ENCODE peak calls at places on chromosomes 2 and 18, in ten cellular contexts. One of them, this sample, is unnamed.

GRCh38 chr2:149129433-149129832 is 90.9 kb downstream of the LYPD6B start:
- DNase-seq in memory B cell: no peak
- DNase-seq in neural crest cell: no peak
- DNase-seq in T-cell: no peak
- DNase-seq in HepG2: no peak
- DNase-seq in AG20443: no peak
- DNase-seq in activated T-helper 1 cell treated with anti-CD3 and anti-CD28 coated beads, Interleukin-2, amount 50 U/mL, for 16 hours: no peak
- DNase-seq in germinal center: no peak
- DNase-seq in AG08396: no peak
- DNase-seq in body of pancreas: no peak
- DNase-seq in this sample: peak; percentile 21

GRCh38 chr18:9771261-9771976 is 63.3 kb downstream of the RAB31 start:
- DNase-seq in memory B cell: peak; percentile 79
- DNase-seq in neural crest cell: peak; percentile 98
- DNase-seq in T-cell: peak; percentile 36
- DNase-seq in HepG2: peak; percentile 53
- DNase-seq in AG20443: peak; percentile 88
- DNase-seq in activated T-helper 1 cell treated with anti-CD3 and anti-CD28 coated beads, Interleukin-2, amount 50 U/mL, for 16 hours: no peak
- DNase-seq in germinal center: peak; percentile 63
- DNase-seq in AG08396: peak; percentile 74
- DNase-seq in body of pancreas: peak; percentile 86
- DNase-seq in this sample: peak; percentile 81

GRCh38 chr2:195660265-195660890 is 3.4 kb downstream of the SLC39A10 start:
- DNase-seq in memory B cell: peak; percentile 75
- DNase-seq in neural crest cell: peak; percentile 71
- DNase-seq in T-cell: peak; percentile 82
- DNase-seq in HepG2: peak; percentile 65
- DNase-seq in AG20443: peak; percentile 42
- DNase-seq in activated T-helper 1 cell treated with anti-CD3 and anti-CD28 coated beads, Interleukin-2, amount 50 U/mL, for 16 hours: peak; percentile 59
- DNase-seq in germinal center: peak; percentile 47
- DNase-seq in AG08396: peak; percentile 41
- DNase-seq in body of pancreas: peak; percentile 81
- DNase-seq in this sample: peak; percentile 83

GRCh38 chr18:13445241-13445897 is 226.8 kb downstream of the LDLRAD4 start:
- DNase-seq in memory B cell: no peak
- DNase-seq in neural crest cell: no peak
- DNase-seq in T-cell: no peak
- DNase-seq in HepG2: no peak
- DNase-seq in AG20443: no peak
- DNase-seq in activated T-helper 1 cell treated with anti-CD3 and anti-CD28 coated beads, Interleukin-2, amount 50 U/mL, for 16 hours: no peak
- DNase-seq in germinal center: no peak
- DNase-seq in AG08396: no peak
- DNase-seq in body of pancreas: no peak
- DNase-seq in this sample: no peak

GRCh38 chr2:174588463-174588862 is 9.1 kb downstream of the WIPF1 start:
- DNase-seq in memory B cell: no peak
- DNase-seq in neural crest cell: no peak
- DNase-seq in T-cell: no peak
- DNase-seq in HepG2: no peak
- DNase-seq in AG20443: peak; percentile 52
- DNase-seq in activated T-helper 1 cell treated with anti-CD3 and anti-CD28 coated beads, Interleukin-2, amount 50 U/mL, for 16 hours: no peak
- DNase-seq in germinal center: no peak
- DNase-seq in AG08396: no peak
- DNase-seq in body of pancreas: no peak
- DNase-seq in this sample: no peak

GRCh38 chr2:182887093-182887492 is 20.7 kb upstream of the FRZB start:
- DNase-seq in memory B cell: no peak
- DNase-seq in neural crest cell: no peak
- DNase-seq in T-cell: no peak
- DNase-seq in HepG2: no peak
- DNase-seq in AG20443: no peak
- DNase-seq in activated T-helper 1 cell treated with anti-CD3 and anti-CD28 coated beads, Interleukin-2, amount 50 U/mL, for 16 hours: no peak
- DNase-seq in germinal center: no peak
- DNase-seq in AG08396: no peak
- DNase-seq in body of pancreas: no peak
- DNase-seq in this sample: no peak

GRCh38 chr2:219149667-219150066 is 10.9 kb downstream of the NHEJ1 start:
- DNase-seq in memory B cell: no peak
- DNase-seq in neural crest cell: no peak
- DNase-seq in T-cell: no peak
- DNase-seq in HepG2: peak; percentile 62
- DNase-seq in AG20443: no peak
- DNase-seq in activated T-helper 1 cell treated with anti-CD3 and anti-CD28 coated beads, Interleukin-2, amount 50 U/mL, for 16 hours: no peak
- DNase-seq in germinal center: no peak
- DNase-seq in AG08396: no peak
- DNase-seq in body of pancreas: peak; percentile 70
- DNase-seq in this sample: peak; percentile 65

GRCh38 chr18:25247725-25248124 is 104.2 kb downstream of the ZNF521 start:
- DNase-seq in memory B cell: no peak
- DNase-seq in neural crest cell: no peak
- DNase-seq in T-cell: no peak
- DNase-seq in HepG2: no peak
- DNase-seq in AG20443: peak; percentile 23
- DNase-seq in activated T-helper 1 cell treated with anti-CD3 and anti-CD28 coated beads, Interleukin-2, amount 50 U/mL, for 16 hours: no peak
- DNase-seq in germinal center: no peak
- DNase-seq in AG08396: no peak
- DNase-seq in body of pancreas: no peak
- DNase-seq in this sample: no peak

This sample was measured in astrocyte of the hippocampus.